ENCODE peak calls at places on chromosomes 13 and 19, in four cellular contexts. Z is sciatic nerve; G is astrocyte of the spinal cord; T is stimulated activated CD8-positive, alpha-beta memory T cell treated with anti-CD3 and anti-CD28 coated beads, Interleukin-15, amount 100 ng/mL, for 4 hours. F is an unnamed sample.

GRCh38 chr13:39784347-39784746 is 128.9 kb downstream of the COG6 start:
- DNase-seq in T (no peak), Z (no peak), G (peak; percentile 26), F (no peak)

GRCh38 chr13:25687622-25688225 is 315.9 kb downstream of the ATP8A2 start:
- DNase-seq in T (no peak), G (peak; percentile 67), Z (no peak), F (no peak)

GRCh38 chr19:12997967-12998940 is 3.0 kb downstream of the NFIX start:
- DNase-seq in G (no peak), T (no peak), Z (no peak), F (no peak)

GRCh38 chr13:93700115-93700514 is 473.5 kb downstream of the GPC6 start:
- DNase-seq in T (no peak), Z (no peak), G (peak; percentile 56), F (no peak)

GRCh38 chr19:14830702-14831101 is 4.3 kb downstream of the OR7A5 start:
- DNase-seq in G (no peak), T (no peak), Z (no peak), F (no peak)

GRCh38 chr19:29810504-29810871 is 1.3 kb upstream of the CCNE1 start:
- DNase-seq in T (no peak), G (no peak), Z (no peak), F (no peak)

GRCh38 chr13:70255406-70255991 is 147.2 kb upstream of the KLHL1 start:
- DNase-seq in T (no peak), Z (no peak), G (no peak), F (no peak)

GRCh38 chr19:18659281-18660050 is 22.6 kb downstream of the KLHL26 start:
- DNase-seq in Z (peak; percentile 83), T (no peak), G (no peak), F (no peak)

GRCh38 chr13:50162001-50162400 is 146.8 kb downstream of the KCNRG start:
- DNase-seq in G (no peak), T (no peak), Z (no peak), F (no peak)

GRCh38 chr19:10565567-10566407 is at the start of gene KRI1:
- DNase-seq in T (peak; percentile 95), G (peak; percentile 97), Z (peak; percentile 99), F (peak; percentile 76)

GRCh38 chr19:35843676-35844481 is 8.4 kb downstream of the NPHS1 start:
- DNase-seq in G (no peak), Z (no peak), T (no peak), F (no peak)

GRCh38 chr13:94784066-94784465 is 71.7 kb upstream of the SOX21 start:
- DNase-seq in G (peak; percentile 50), T (no peak), Z (no peak), F (no peak)

GRCh38 chr13:48004201-48004600 is 3.1 kb upstream of the SUCLA2 start:
- DNase-seq in T (no peak), Z (no peak), G (no peak), F (no peak)

GRCh38 chr19:50522881-50523280 is 9.2 kb upstream of the ASPDH start:
- DNase-seq in G (no peak), T (no peak), Z (no peak), F (no peak)

GRCh38 chr13:18991054-18991453 is 190.6 kb downstream of the TUBA3C start:
- DNase-seq in Z (no peak), T (no peak), G (no peak), F (no peak)

GRCh38 chr13:107375701-107376350 is 807.9 kb upstream of the ARGLU1 start:
- DNase-seq in G (peak; percentile 9), Z (no peak), T (no peak), F (no peak)

GRCh38 chr13:51373451-51373850 is 34.0 kb downstream of the SERPINE3 start:
- DNase-seq in G (no peak), Z (no peak), T (no peak), F (no peak)

GRCh38 chr13:25973085-25973484 is 78.7 kb downstream of the SHISA2 start:
- DNase-seq in T (no peak), Z (no peak), G (no peak), F (no peak)